ENCODE peak calls at places on chromosomes 5 and 9, in nine cellular contexts. X, I, E, T, N, W, F, R and P are unnamed samples.

GRCh38 chr9:109535365-109535764 is 37.3 kb upstream of the PTPN3 start:
- DNase-seq in R (no peak), T (no peak), F (no peak), W (no peak), E (no peak), N (no peak), X (no peak), I (no peak), P (no peak)

GRCh38 chr5:147223343-147223742 is 11.5 kb upstream of the STK32A start:
- DNase-seq in F (no peak), E (no peak), N (no peak), R (no peak), X (no peak), I (no peak), W (no peak), T (no peak), P (no peak)

GRCh38 chr5:16690243-16690839 is 73.5 kb upstream of the RETREG1 start:
- DNase-seq in E (peak; percentile 40), F (peak; percentile 51), T (peak; percentile 63), I (peak; percentile 66), R (peak; percentile 77), N (no peak), W (no peak), X (peak; percentile 64), P (no peak)

GRCh38 chr5:51500-51823 is 40.5 kb upstream of the PLEKHG4B start:
- DNase-seq in I (no peak), R (no peak), X (no peak), T (no peak), W (no peak), E (no peak), F (no peak), N (no peak), P (no peak)

GRCh38 chr5:115457985-115458384 is 86.6 kb downstream of the FEM1C start:
- DNase-seq in T (peak; percentile 87), W (no peak), I (no peak), F (no peak), X (no peak), E (no peak), R (peak; percentile 8), N (no peak), P (no peak)

GRCh38 chr9:96581823-96582598 is 37.6 kb downstream of the CDC14B start:
- DNase-seq in T (no peak), F (no peak), R (peak; percentile 38), W (no peak), I (no peak), E (no peak), X (no peak), N (no peak), P (no peak)

GRCh38 chr9:89523948-89524347 is 26.0 kb upstream of the SEMA4D start:
- DNase-seq in W (no peak), F (no peak), I (no peak), N (no peak), E (no peak), X (no peak), T (no peak), R (no peak), P (no peak)

GRCh38 chr5:82165740-82166530 is 112.2 kb downstream of the RPS23 start:
- DNase-seq in R (peak; percentile 80), X (peak; percentile 98), I (peak; percentile 82), F (peak; percentile 95), W (peak; percentile 79), T (peak; percentile 97), N (no peak), E (peak; percentile 96), P (peak; percentile 91)

GRCh38 chr5:33180900-33181299 is 259.9 kb upstream of the TARS1 start:
- DNase-seq in I (peak; percentile 15), F (peak; percentile 70), W (no peak), X (peak; percentile 75), N (no peak), R (peak; percentile 26), E (peak; percentile 66), T (peak; percentile 78), P (no peak)

GRCh38 chr5:154712518-154713437 is 42.4 kb upstream of the LARP1 start:
- DNase-seq in W (no peak), E (peak; percentile 12), N (no peak), R (no peak), T (no peak), I (no peak), X (no peak), F (no peak), P (no peak)

GRCh38 chr9:108477538-108478006 is 378.2 kb downstream of the ACTL7B start:
- DNase-seq in F (peak; percentile 87), R (no peak), T (peak; percentile 88), N (no peak), I (no peak), X (peak; percentile 93), W (no peak), E (peak; percentile 84), P (peak; percentile 61)

GRCh38 chr9:84296146-84296843 is 44.3 kb downstream of the SLC28A3 start:
- DNase-seq in F (peak; percentile 90), N (no peak), R (no peak), E (peak; percentile 71), I (no peak), W (no peak), T (peak; percentile 64), X (peak; percentile 39), P (no peak)

GRCh38 chr9:121700831-121701419 is 49.5 kb downstream of the DAB2IP start:
- DNase-seq in W (no peak), R (no peak), X (no peak), E (no peak), N (peak; percentile 81), F (no peak), I (no peak), T (no peak), P (no peak)

GRCh38 chr9:121700165-121700830 is 48.9 kb downstream of the DAB2IP start:
- DNase-seq in R (peak; percentile 69), W (no peak), N (peak; percentile 82), I (peak; percentile 26), X (peak; percentile 53), E (peak; percentile 53), T (peak; percentile 51), F (peak; percentile 48), P (no peak)

GRCh38 chr9:121701736-121702261 is 50.4 kb downstream of the DAB2IP start:
- DNase-seq in E (no peak), X (no peak), F (no peak), R (no peak), T (no peak), I (no peak), W (no peak), N (no peak), P (no peak)

GRCh38 chr9:121698627-121699270 is 47.3 kb downstream of the DAB2IP start:
- DNase-seq in T (peak; percentile 28), F (no peak), W (no peak), N (no peak), E (peak; percentile 21), I (peak; percentile 82), X (no peak), R (peak; percentile 95), P (no peak)

GRCh38 chr9:121699271-121700164 is 48.1 kb downstream of the DAB2IP start:
- DNase-seq in T (peak; percentile 47), E (peak; percentile 59), N (peak; percentile 85), W (no peak), R (peak; percentile 43), F (peak; percentile 55), X (peak; percentile 51), I (no peak), P (no peak)
- H3K4me3 ChIP-seq in T (peak overlapping the region; percentile 64), E (peak overlapping the region; percentile 69), N (peak overlapping the region; percentile 77), W (peak overlapping the region; percentile 38), R (peak overlapping the region; percentile 68), F (peak overlapping the region; percentile 60), X (peak overlapping the region; percentile 81), I (peak overlapping the region; percentile 26), P (peak overlapping the region; percentile 62)

DNA sequence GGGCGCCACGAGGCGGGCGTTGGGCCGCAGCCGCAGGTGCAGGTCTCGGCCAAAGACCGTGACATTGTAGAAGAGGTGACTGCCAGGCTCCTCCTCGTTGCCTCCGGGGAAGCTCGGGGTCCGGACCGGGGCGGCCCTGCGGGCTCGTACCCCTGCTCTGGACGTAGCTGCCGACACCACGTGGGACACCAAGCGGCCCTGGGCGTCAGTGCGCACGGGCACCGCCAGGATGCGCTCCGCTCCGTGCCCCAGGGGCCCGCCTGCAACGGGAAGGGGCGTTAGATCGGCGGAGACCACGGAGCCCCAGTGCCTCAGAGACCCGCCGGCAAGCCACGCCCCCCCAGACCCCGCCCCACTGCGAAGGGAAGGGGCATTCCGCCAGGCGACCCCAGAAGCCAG is 1.4 kb downstream of the ADAMTS2 start:
- DNase-seq in W (no peak), F (peak; percentile 58), E (peak; percentile 57), X (peak; percentile 65), T (peak; percentile 62), R (peak; percentile 94), N (no peak), I (peak; percentile 74), P (no peak)
- TF ChIP-seq CTCF in W (no peak), F (peak; percentile 70), E (peak; percentile 57), X (peak; percentile 61), T (peak; percentile 52), R (peak; percentile 61), N (no peak), I (peak; percentile 65), P (peak; percentile 45)

DNA sequence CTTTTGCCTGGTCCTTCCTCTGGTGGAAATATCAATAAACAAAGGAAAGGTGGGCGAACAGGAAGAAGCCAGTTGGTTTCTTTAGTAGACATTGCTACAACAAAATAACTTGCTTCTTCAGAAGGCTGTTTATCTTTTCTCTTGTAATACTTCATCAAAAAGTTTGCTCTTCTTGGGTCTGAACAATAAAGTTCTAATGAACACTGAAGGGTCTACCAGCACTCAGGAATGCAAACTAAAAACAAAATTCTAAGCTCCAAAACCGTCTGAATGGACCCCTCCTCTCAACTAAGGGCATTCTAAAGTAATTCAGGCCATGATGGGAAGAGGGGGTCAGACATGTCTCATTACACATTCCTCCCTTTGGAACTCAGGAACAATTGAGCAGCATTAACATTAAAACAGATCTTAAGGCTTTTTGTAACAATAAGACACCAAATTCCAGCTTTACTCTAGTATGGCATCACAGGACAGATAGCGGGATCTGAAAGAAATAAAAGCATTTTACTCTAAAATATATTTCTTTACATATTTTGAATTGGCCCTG is 2.3 kb downstream of the TBCA start:
- DNase-seq in I (no peak), X (no peak), F (no peak), E (no peak), T (no peak), W (no peak), R (peak; percentile 53), N (no peak), P (no peak)
- H3K4me3 ChIP-seq in I (peak overlapping the region; percentile 44), X (no peak overlapping the region), F (no peak overlapping the region), E (no peak overlapping the region), T (no peak overlapping the region), W (no peak overlapping the region), R (peak overlapping the region; percentile 73), N (peak overlapping the region; percentile 13), P (no peak overlapping the region)

GRCh38 chr9:113356686-113357292 is 7.4 kb downstream of the BSPRY start:
- DNase-seq in N (no peak), T (no peak), I (no peak), E (no peak), X (no peak), F (no peak), W (no peak), R (no peak), P (no peak)

GRCh38 chr9:113359385-113359784 is 10.0 kb downstream of the BSPRY start:
- DNase-seq in F (no peak), R (no peak), X (no peak), E (no peak), N (no peak), I (no peak), T (no peak), W (no peak), P (no peak)

GRCh38 chr9:113352411-113352810 is 3.1 kb downstream of the BSPRY start:
- DNase-seq in F (no peak), T (no peak), R (no peak), E (no peak), N (no peak), W (no peak), I (no peak), X (no peak), P (no peak)

GRCh38 chr9:113352006-113352405 is 2.7 kb downstream of the BSPRY start:
- DNase-seq in T (no peak), E (no peak), R (no peak), F (no peak), W (no peak), X (no peak), N (no peak), I (no peak), P (no peak)

GRCh38 chr9:113355197-113355596 is 5.9 kb downstream of the BSPRY start:
- DNase-seq in N (no peak), I (peak; percentile 41), F (peak; percentile 12), E (no peak), W (no peak), R (peak; percentile 29), X (peak; percentile 27), T (peak; percentile 38), P (no peak)
- TF ChIP-seq CTCF in N (no peak), I (peak; percentile 31), F (peak; percentile 30), E (peak; percentile 32), W (no peak), R (peak; percentile 36), X (peak; percentile 30), T (peak; percentile 38), P (peak; percentile 38)